ENCODE peak calls at places on chromosomes 16 and 17, in seven cellular contexts. H, X, F, O, K, C and Y are unnamed samples.

GRCh38 chr17:10021239-10021638 is 116.2 kb upstream of the RCVRN start:
- DNase-seq in H (no peak), X (no peak), F (peak), O (peak), K (peak), C (peak), Y (peak)

GRCh38 chr16:85379041-85380001 is 233.8 kb upstream of the GSE1 start:
- DNase-seq in H (no peak), X (no peak), F (no peak), O (no peak), K (no peak), C (no peak), Y (no peak)

GRCh38 chr17:7404737-7405412 is 978 bp upstream of the TMEM256 start:
- DNase-seq in H (no peak), X (no peak), F (peak), O (no peak), K (no peak), C (peak), Y (peak)

GRCh38 chr16:86975445-86975844 is 341.7 kb downstream of the C16orf95 start:
- DNase-seq in H (peak), X (peak), F (no peak), O (peak), K (peak), C (no peak), Y (peak)

GRCh38 chr17:13725286-13725990 is 123.7 kb upstream of the HS3ST3A1 start:
- DNase-seq in H (no peak), X (no peak), F (no peak), O (peak), K (peak), C (no peak), Y (peak)

GRCh38 chr17:43018008-43018853 is 4.0 kb downstream of the VAT1 start:
- DNase-seq in H (no peak), X (peak), F (no peak), O (no peak), K (no peak), C (no peak), Y (no peak)

GRCh38 chr17:9228408-9229159 is 207.3 kb downstream of the NTN1 start:
- DNase-seq in H (peak), X (no peak), F (no peak), O (peak), K (peak), C (peak), Y (peak)

GRCh38 chr17:68777243-68777855 is 176.2 kb upstream of the FAM20A start:
- DNase-seq in H (peak), X (peak), F (peak), O (peak), K (peak), C (peak), Y (peak)

GRCh38 chr17:1709403-1709891 is 730 bp downstream of the TLCD2 start:
- DNase-seq in H (no peak), X (no peak), F (no peak), O (no peak), K (peak), C (no peak), Y (peak)

GRCh38 chr17:57541472-57542394 is 203.4 kb downstream of the CCDC182 start:
- DNase-seq in H (no peak), X (no peak), F (peak), O (peak), K (peak), C (peak), Y (peak)

DNA sequence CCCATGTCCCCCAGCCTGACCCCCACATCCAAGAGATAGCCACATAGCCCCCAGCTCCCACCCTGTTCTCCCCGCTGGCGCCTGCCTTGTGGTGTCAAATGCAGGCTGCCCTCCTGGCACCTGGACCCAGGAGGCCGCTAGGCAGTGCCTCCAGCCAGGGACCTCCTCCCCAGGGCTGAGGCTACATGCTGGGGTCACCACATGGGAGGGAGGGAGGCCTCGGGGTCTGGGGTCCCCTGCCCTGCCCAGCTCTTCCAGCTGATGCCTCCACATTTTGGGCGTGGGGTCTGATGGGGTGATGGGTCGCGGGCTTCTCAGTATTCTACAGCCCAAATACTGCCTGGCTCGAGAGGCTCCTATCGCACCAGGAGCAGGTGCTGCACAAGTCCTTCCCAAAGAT is 9.5 kb downstream of the TBC1D26 start:
- DNase-seq in H (no peak), X (no peak), F (no peak), O (no peak), K (no peak), C (no peak), Y (no peak)
- H3K4me3 ChIP-seq in H (no peak), X (no peak), F (no peak), O (no peak), K (no peak), C (no peak), Y (no peak)

DNA sequence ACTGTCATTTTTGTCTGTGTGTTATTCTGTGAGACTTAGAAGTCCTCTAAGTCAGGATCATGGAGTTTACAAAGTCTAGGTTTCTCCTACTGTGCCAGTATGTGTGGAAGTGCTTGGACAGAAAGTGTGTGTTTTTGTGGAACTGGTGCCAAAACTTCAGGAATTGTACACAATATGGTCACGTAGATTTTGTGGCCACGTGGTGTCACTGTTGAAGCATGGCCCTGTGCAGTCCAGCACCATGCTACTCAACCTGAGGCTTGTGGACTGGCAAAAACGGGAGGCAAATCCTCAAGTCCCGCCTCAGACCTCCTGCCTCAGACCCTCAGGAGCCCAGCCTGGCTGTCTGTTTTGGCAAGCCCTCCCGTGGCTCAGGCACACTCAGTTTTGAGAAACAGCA is 16.7 kb upstream of the ALKBH5 start:
- DNase-seq in H (no peak), X (no peak), F (no peak), O (no peak), K (no peak), C (no peak), Y (no peak)
- TF ChIP-seq CTCF in H (no peak), X (no peak), F (peak), O (no peak), K (peak), C (no peak), Y (no peak)

GRCh38 chr17:49210158-49211029 is at the start of the genes ABI3 and GNGT2:
- DNase-seq in H (no peak), X (peak), F (peak), O (peak), K (no peak), C (peak), Y (peak)
- H3K4me3 ChIP-seq in H (no peak), X (peak), F (peak), O (peak), K (no peak), C (peak), Y (peak)

GRCh38 chr17:79716183-79716797 is 14.5 kb upstream of the ENPP7 start:
- DNase-seq in H (no peak), X (no peak), F (no peak), O (no peak), K (no peak), C (no peak), Y (no peak)

GRCh38 chr17:79722787-79723186 is 8.0 kb upstream of the ENPP7 start:
- DNase-seq in H (no peak), X (no peak), F (no peak), O (no peak), K (no peak), C (no peak), Y (no peak)

GRCh38 chr17:79720705-79721295 is 9.9 kb upstream of the ENPP7 start:
- DNase-seq in H (no peak), X (no peak), F (no peak), O (no peak), K (no peak), C (no peak), Y (no peak)

DNA sequence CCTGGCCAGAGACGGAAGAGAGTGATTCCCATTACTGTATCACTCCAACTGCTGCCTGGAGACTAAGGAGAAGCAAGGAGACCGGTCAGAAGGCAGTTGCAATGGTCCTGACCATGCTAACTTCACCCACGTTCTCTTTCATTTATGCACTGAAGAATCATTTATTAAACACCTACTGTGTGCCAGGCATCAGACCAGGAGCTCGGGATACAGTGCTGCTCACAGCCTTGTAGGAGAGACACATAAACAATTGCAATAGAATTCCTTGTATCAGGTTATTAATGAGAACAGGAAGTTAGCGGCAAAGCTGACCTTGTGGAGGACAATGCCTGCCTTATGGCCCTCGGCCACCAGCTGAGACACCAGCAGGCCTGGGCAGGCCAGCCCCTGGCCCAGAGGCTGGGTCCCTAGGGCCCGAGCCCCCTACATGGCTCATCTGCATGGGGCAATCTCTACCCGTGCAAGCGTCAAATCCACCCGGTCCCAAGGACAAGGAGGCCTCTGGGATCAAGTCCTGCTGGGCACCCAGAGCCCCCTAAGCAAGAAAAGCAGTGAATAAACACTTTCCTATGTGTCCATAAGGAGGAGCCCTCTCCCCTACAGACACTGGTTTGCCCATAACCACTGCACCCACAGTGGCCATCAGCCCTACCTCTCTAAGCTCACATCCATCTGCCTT is 8.6 kb upstream of the ENPP7 start:
- DNase-seq in H (no peak), X (no peak), F (no peak), O (no peak), K (no peak), C (no peak), Y (no peak)
- TF ChIP-seq CTCF in H (peak), X (peak), F (no peak), O (no peak), K (peak), C (no peak), Y (peak)

GRCh38 chr17:61714300-61714699 is 123.3 kb upstream of the NACA2 start:
- DNase-seq in H (no peak), X (no peak), F (no peak), O (no peak), K (no peak), C (no peak), Y (no peak)

GRCh38 chr17:61716225-61716829 is 125.3 kb upstream of the NACA2 start:
- DNase-seq in H (no peak), X (no peak), F (no peak), O (no peak), K (no peak), C (no peak), Y (no peak)

GRCh38 chr17:61713035-61713434 is 122.0 kb upstream of the NACA2 start:
- DNase-seq in H (no peak), X (no peak), F (no peak), O (no peak), K (no peak), C (no peak), Y (no peak)

GRCh38 chr17:61717352-61717751 is 126.3 kb upstream of the NACA2 start:
- DNase-seq in H (no peak), X (no peak), F (no peak), O (no peak), K (no peak), C (no peak), Y (no peak)

GRCh38 chr17:61715348-61715747 is 124.3 kb upstream of the NACA2 start:
- DNase-seq in H (no peak), X (no peak), F (no peak), O (no peak), K (no peak), C (no peak), Y (no peak)
- H3K4me3 ChIP-seq in H (no peak), X (no peak), F (no peak), O (no peak), K (no peak), C (no peak), Y (no peak)

GRCh38 chr16:66714659-66715307 is 18.2 kb upstream of the CMTM4 start:
- DNase-seq in H (no peak), X (no peak), F (peak), O (no peak), K (peak), C (no peak), Y (peak)

GRCh38 chr16:66717776-66718175 is 21.2 kb upstream of the CMTM4 start:
- DNase-seq in H (no peak), X (no peak), F (no peak), O (no peak), K (no peak), C (no peak), Y (no peak)

GRCh38 chr16:66714062-66714461 is 17.5 kb upstream of the CMTM4 start:
- DNase-seq in H (no peak), X (no peak), F (no peak), O (no peak), K (no peak), C (no peak), Y (no peak)

GRCh38 chr16:66719246-66719645 is 22.7 kb upstream of the CMTM4 start:
- DNase-seq in H (no peak), X (no peak), F (no peak), O (no peak), K (no peak), C (no peak), Y (no peak)

DNA sequence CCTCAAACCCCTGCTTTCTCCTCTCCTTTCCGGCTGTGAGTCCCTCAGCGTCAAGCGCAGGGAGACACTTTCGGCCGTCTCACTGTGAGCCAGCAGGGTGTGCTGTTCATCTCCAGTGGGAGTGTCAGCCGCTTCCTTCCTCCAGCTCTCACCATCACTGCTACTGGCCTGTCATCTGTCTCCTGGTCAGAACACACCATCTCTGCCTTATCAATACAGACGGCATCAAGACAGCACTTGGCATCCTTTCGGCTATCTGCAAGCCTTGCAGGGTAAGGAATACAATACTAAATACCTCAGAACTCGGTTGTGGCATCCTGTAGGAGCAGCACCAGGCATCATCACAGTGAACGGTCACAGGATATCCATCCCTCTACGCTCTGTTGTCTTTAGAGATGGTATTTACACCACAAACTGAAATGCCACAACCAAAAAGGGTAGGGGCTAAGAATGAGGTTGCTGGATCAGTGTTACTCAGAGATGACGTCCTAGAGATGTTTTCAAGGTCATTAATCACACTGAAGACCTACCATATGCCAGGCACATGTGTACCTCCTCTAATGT is 20.7 kb upstream of the CMTM4 start:
- DNase-seq in H (peak), X (peak), F (peak), O (peak), K (peak), C (peak), Y (peak)
- TF ChIP-seq CTCF in H (peak), X (no peak), F (peak), O (peak), K (peak), C (peak), Y (peak)

GRCh38 chr17:33140413-33141099 is 148.9 kb downstream of the SPACA3 start:
- DNase-seq in H (no peak), X (no peak), F (no peak), O (no peak), K (no peak), C (no peak), Y (no peak)
- H3K4me3 ChIP-seq in H (no peak), X (no peak), F (no peak), O (no peak), K (no peak), C (no peak), Y (no peak)

GRCh38 chr17:82917656-82918345 is 78.0 kb upstream of the ZNF750 start:
- DNase-seq in H (no peak), X (no peak), F (no peak), O (no peak), K (peak), C (no peak), Y (peak)
- TF ChIP-seq CTCF in H (peak), X (peak), F (no peak), O (no peak), K (peak), C (peak), Y (peak)